ENCODE peak calls at places on chromosome 18, in seven cellular contexts. E, T, I, P, M, Y and Q are unnamed samples.
A peak's percentile ranks its signal among the peaks of the same experiment; 100 is the strongest.

GRCh38 chr18:3794537-3795348 is 344.8 kb downstream of the TGIF1 start:
- DNase-seq in E (no peak), T (peak; percentile 89), I (peak; percentile 3), P (peak; percentile 62), M (no peak), Y (no peak), Q (peak; percentile 81)

GRCh38 chr18:72878561-72878960 is 10.8 kb upstream of the NETO1 start:
- DNase-seq in E (peak; percentile 27), T (no peak), I (no peak), P (no peak), M (no peak), Y (no peak), Q (no peak)

GRCh38 chr18:78069784-78070664 is 820.4 kb downstream of the GALR1 start:
- DNase-seq in E (no peak), T (no peak), I (no peak), P (no peak), M (no peak), Y (no peak), Q (no peak)

GRCh38 chr18:62991389-62991788 is 276.0 kb downstream of the PHLPP1 start:
- DNase-seq in E (no peak), T (no peak), I (no peak), P (no peak), M (no peak), Y (no peak), Q (no peak)

GRCh38 chr18:68623342-68623741 is 91.6 kb downstream of the TMX3 start:
- DNase-seq in E (peak; percentile 79), T (peak; percentile 48), I (peak; percentile 58), P (peak; percentile 18), M (no peak), Y (peak; percentile 19), Q (peak; percentile 53)

GRCh38 chr18:57209697-57210096 is 62.8 kb downstream of the BOD1L2 start:
- DNase-seq in E (no peak), T (no peak), I (peak; percentile 2), P (no peak), M (no peak), Y (no peak), Q (no peak)

GRCh38 chr18:58991127-58991798 is 126.6 kb downstream of the ZNF532 start:
- DNase-seq in E (no peak), T (no peak), I (peak; percentile 80), P (no peak), M (no peak), Y (no peak), Q (no peak)

GRCh38 chr18:58338961-58339722 is 289.7 kb downstream of the ALPK2 start:
- DNase-seq in E (peak; percentile 75), T (no peak), I (no peak), P (no peak), M (no peak), Y (no peak), Q (no peak)

GRCh38 chr18:3193354-3193753 is 26.4 kb downstream of the MYOM1 start:
- DNase-seq in E (no peak), T (no peak), I (no peak), P (no peak), M (no peak), Y (no peak), Q (no peak)

GRCh38 chr18:9987931-9988330 is 74.1 kb downstream of the VAPA start:
- DNase-seq in E (peak; percentile 52), T (no peak), I (no peak), P (no peak), M (no peak), Y (no peak), Q (no peak)

GRCh38 chr18:38898167-38898566 is 1332.6 kb upstream of the CELF4 start:
- DNase-seq in E (no peak), T (no peak), I (no peak), P (no peak), M (no peak), Y (no peak), Q (no peak)

GRCh38 chr18:55780591-55781071 is 192.6 kb upstream of the TCF4 start:
- DNase-seq in E (no peak), T (no peak), I (no peak), P (no peak), M (no peak), Y (no peak), Q (no peak)

GRCh38 chr18:37435150-37435872 is 130.3 kb downstream of the CELF4 start:
- DNase-seq in E (no peak), T (no peak), I (no peak), P (no peak), M (no peak), Y (no peak), Q (no peak)

GRCh38 chr18:44733069-44733753 is 52.5 kb downstream of the SETBP1 start:
- DNase-seq in E (no peak), T (peak; percentile 44), I (no peak), P (peak; percentile 87), M (no peak), Y (no peak), Q (peak; percentile 76)

GRCh38 chr18:44786697-44787096 is 106.0 kb downstream of the SETBP1 start:
- DNase-seq in E (no peak), T (no peak), I (peak; percentile 60), P (no peak), M (no peak), Y (no peak), Q (no peak)

GRCh38 chr18:41150316-41150715 is 804.7 kb upstream of the PIK3C3 start:
- DNase-seq in E (no peak), T (no peak), I (no peak), P (no peak), M (no peak), Y (no peak), Q (no peak)

GRCh38 chr18:76491801-76492668 is 3.0 kb downstream of the ZNF516 start:
- DNase-seq in E (peak; percentile 69), T (no peak), I (peak; percentile 45), P (no peak), M (peak; percentile 71), Y (peak; percentile 18), Q (no peak)

GRCh38 chr18:46239998-46240397 is 135.8 kb downstream of the HAUS1 start:
- DNase-seq in E (no peak), T (no peak), I (no peak), P (no peak), M (no peak), Y (no peak), Q (no peak)

GRCh38 chr18:8703181-8703638 is 2.1 kb upstream of the MTCL1 start:
- DNase-seq in E (peak; percentile 76), T (no peak), I (no peak), P (no peak), M (no peak), Y (no peak), Q (no peak)

GRCh38 chr18:70420151-70420898 is 131.5 kb downstream of the SOCS6 start:
- DNase-seq in E (no peak), T (no peak), I (no peak), P (no peak), M (no peak), Y (no peak), Q (peak; percentile 57)

GRCh38 chr18:76450912-76451421 is 44.1 kb downstream of the ZNF516 start:
- DNase-seq in E (peak; percentile 60), T (peak; percentile 16), I (peak; percentile 60), P (no peak), M (peak; percentile 61), Y (no peak), Q (no peak)

GRCh38 chr18:31557446-31557845 is 34.2 kb upstream of the TTR start:
- DNase-seq in E (no peak), T (no peak), I (no peak), P (no peak), M (no peak), Y (no peak), Q (no peak)

GRCh38 chr18:3852321-3852720 is 402.3 kb downstream of the TGIF1 start:
- DNase-seq in E (no peak), T (no peak), I (no peak), P (no peak), M (no peak), Y (no peak), Q (no peak)

GRCh38 chr18:36688020-36688965 is 140.5 kb downstream of the TPGS2 start:
- DNase-seq in E (peak; percentile 68), T (peak; percentile 44), I (peak; percentile 73), P (no peak), M (no peak), Y (peak; percentile 19), Q (no peak)

GRCh38 chr18:50356036-50356945 is 18.6 kb upstream of the SKA1 start:
- DNase-seq in E (no peak), T (no peak), I (peak; percentile 86), P (no peak), M (no peak), Y (no peak), Q (no peak)

GRCh38 chr18:13613591-13614317 is 112.6 kb downstream of the FAM210A start:
- DNase-seq in E (no peak), T (no peak), I (peak; percentile 48), P (no peak), M (no peak), Y (no peak), Q (no peak)

GRCh38 chr18:13284330-13285027 is 65.9 kb downstream of the LDLRAD4 start:
- DNase-seq in E (no peak), T (no peak), I (peak; percentile 15), P (no peak), M (no peak), Y (no peak), Q (no peak)

GRCh38 chr18:9683418-9684396 is 24.4 kb upstream of the RAB31 start:
- DNase-seq in E (no peak), T (no peak), I (no peak), P (no peak), M (no peak), Y (no peak), Q (no peak)

GRCh38 chr18:48037481-48038271 is 107.2 kb upstream of the SMAD2 start:
- DNase-seq in E (peak; percentile 56), T (no peak), I (no peak), P (no peak), M (no peak), Y (no peak), Q (no peak)
- TF ChIP-seq CTCF in E (peak; percentile 61), T (no peak), I (no peak), P (peak; percentile 42), M (peak; percentile 36), Y (no peak), Q (peak; percentile 5)

DNA sequence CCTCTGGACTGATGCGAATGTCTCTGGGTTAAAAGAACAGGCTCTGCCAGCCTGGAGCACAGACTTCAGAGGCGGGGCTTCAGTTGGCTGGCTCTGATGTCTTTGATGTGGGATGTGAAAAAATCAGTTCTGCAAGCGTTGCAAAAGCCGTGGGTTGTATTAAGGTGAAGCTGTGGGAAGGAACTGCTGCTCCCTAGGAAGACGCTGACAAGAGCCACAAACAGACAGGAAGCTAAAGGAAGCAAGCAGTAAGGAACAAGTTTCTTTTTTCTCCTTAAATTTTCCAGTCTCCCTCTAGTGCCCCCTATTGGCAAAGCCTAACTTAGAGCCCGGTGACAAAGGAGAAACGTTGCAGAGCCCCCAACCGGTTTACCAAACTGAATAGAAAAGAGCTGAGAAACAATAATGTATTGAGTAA is 239.0 kb downstream of the CCDC178 start:
- DNase-seq in E (peak; percentile 72), T (no peak), I (peak; percentile 2), P (peak; percentile 53), M (no peak), Y (no peak), Q (no peak)
- H3K4me3 ChIP-seq in E (no peak overlapping the region), T (no peak overlapping the region), I (no peak overlapping the region), P (peak overlapping the region; percentile 9), M (no peak overlapping the region), Y (no peak overlapping the region), Q (no peak overlapping the region)

GRCh38 chr18:80175451-80176235 is 66.6 kb downstream of the ADNP2 start:
- DNase-seq in E (no peak), T (no peak), I (no peak), P (no peak), M (no peak), Y (peak; percentile 70), Q (no peak)
- TF ChIP-seq CTCF in E (no peak), T (no peak), I (no peak), P (no peak), M (no peak), Y (no peak), Q (no peak)

GRCh38 chr18:73901151-73901550 is 246.5 kb downstream of the FBXO15 start:
- DNase-seq in E (no peak), T (no peak), I (no peak), P (no peak), M (no peak), Y (no peak), Q (no peak)
- H3K4me3 ChIP-seq in E (no peak overlapping the region), T (no peak overlapping the region), I (no peak overlapping the region), P (no peak overlapping the region), M (no peak overlapping the region), Y (no peak overlapping the region), Q (no peak overlapping the region)